ENCODE peak calls at places on chromosome 1, in four cellular contexts. A is fibroblast of lung, P is tibial nerve, N is suprapubic skin. U is an unnamed sample. For H3K36me3 and H3K9me3, the result is how much of the 10 kb centered on the place peaks cover.

GRCh38 chr1:154767315-154768240 is 102.5 kb downstream of the KCNN3 start:
- DNase-seq in P (no peak), A (peak), N (peak), U (peak)

GRCh38 chr1:100643430-100644196 is 75.9 kb upstream of the VCAM1 start:
- DNase-seq in N (no peak), P (no peak), A (peak), U (peak)

GRCh38 chr1:32351859-32352745 is 10.2 kb downstream of the FAM229A start:
- DNase-seq in A (peak), N (no peak), P (peak), U (peak)

GRCh38 chr1:94543003-94543402 is 1.4 kb upstream of the F3 start:
- DNase-seq in A (peak), N (no peak), P (no peak), U (peak)

GRCh38 chr1:241518447-241519307 is 878 bp downstream of the FH start:
- DNase-seq in N (no peak), P (no peak), A (peak), U (peak)

GRCh38 chr1:8194481-8195227 is 123.3 kb upstream of the SLC45A1 start:
- DNase-seq in N (no peak), A (peak), P (no peak), U (peak)

GRCh38 chr1:28437260-28437923 is 67.9 kb downstream of the PHACTR4 start:
- DNase-seq in A (peak), N (no peak), P (no peak), U (peak)

GRCh38 chr1:28871631-28872401 is 42.6 kb upstream of the EPB41 start:
- DNase-seq in P (no peak), A (no peak), N (no peak), U (no peak)

GRCh38 chr1:191176131-191176530 is 698.5 kb upstream of the BRINP3 start:
- DNase-seq in N (no peak), A (no peak), P (no peak), U (no peak)

GRCh38 chr1:20470174-20470573 is 15.8 kb downstream of the CAMK2N1 start:
- DNase-seq in A (no peak), N (no peak), P (no peak), U (no peak)

GRCh38 chr1:108559215-108560142 is at the start of gene EEIG2:
- DNase-seq in A (peak), P (peak), N (peak), U (peak)

GRCh38 chr1:65141918-65142317 is 6.1 kb upstream of the AK4 start:
- DNase-seq in N (no peak), P (no peak), A (no peak), U (no peak)

GRCh38 chr1:214808845-214809460 is 206.0 kb downstream of the CENPF start:
- DNase-seq in A (peak), P (no peak), N (no peak), U (peak)

GRCh38 chr1:242147096-242147976 is 148.4 kb upstream of the MAP1LC3C start:
- DNase-seq in A (peak), N (no peak), P (no peak), U (peak)

GRCh38 chr1:93607814-93608187 is 73.8 kb downstream of the BCAR3 start:
- DNase-seq in P (no peak), N (no peak), A (no peak), U (peak)

GRCh38 chr1:197912739-197913494 is 4.3 kb upstream of the LHX9 start:
- DNase-seq in N (no peak), P (no peak), A (no peak), U (no peak)

GRCh38 chr1:174262747-174263241 is 103.5 kb downstream of the RABGAP1L start:
- DNase-seq in P (peak), N (no peak), A (peak), U (peak)

GRCh38 chr1:167518331-167518700 is at the start of gene CD247:
- DNase-seq in P (no peak), N (no peak), A (no peak), U (no peak)

GRCh38 chr1:153251988-153252387 is 7.5 kb upstream of the LORICRIN start:
- DNase-seq in N (no peak), A (no peak), P (no peak), U (no peak)

GRCh38 chr1:199612976-199613774 is 414.3 kb upstream of the NR5A2 start:
- DNase-seq in N (no peak), A (no peak), P (no peak), U (peak)

GRCh38 chr1:150552692-150553278 is 3.6 kb downstream of the ADAMTSL4 start:
- DNase-seq in A (no peak), P (no peak), N (no peak), U (no peak)

GRCh38 chr1:192657760-192658159 is 21.8 kb downstream of the RGS13 start:
- DNase-seq in P (no peak), A (no peak), N (no peak), U (no peak)

GRCh38 chr1:76433528-76433927 is 359.0 kb downstream of the ST6GALNAC3 start:
- DNase-seq in P (no peak), N (no peak), A (peak), U (peak)

GRCh38 chr1:145837658-145838057 is 7.8 kb upstream of the NUDT17 start:
- DNase-seq in N (no peak), P (no peak), A (no peak), U (no peak)

GRCh38 chr1:169745015-169745861 is 11.4 kb upstream of the SELE start:
- DNase-seq in P (peak), N (no peak), A (no peak), U (peak)

GRCh38 chr1:45340816-45341215 is 576 bp upstream of the MUTYH start:
- DNase-seq in N (no peak), P (no peak), A (peak), U (no peak)

GRCh38 chr1:43835141-43836021 is 98.2 kb upstream of the ARTN start:
- DNase-seq in N (no peak), A (peak), P (no peak), U (peak)

GRCh38 chr1:179921981-179922380 is 32.6 kb upstream of the CEP350 start:
- DNase-seq in P (no peak), N (no peak), A (no peak), U (peak)

GRCh38 chr1:167661527-167662436 is 31.8 kb downstream of the RCSD1 start:
- DNase-seq in A (peak), N (no peak), P (no peak), U (peak)

GRCh38 chr1:228058172-228058980 is 24.1 kb upstream of the ARF1 start:
- DNase-seq in A (no peak), N (peak), P (no peak), U (no peak)

GRCh38 chr1:150551049-150551783 is 2.0 kb downstream of the ADAMTSL4 start:
- DNase-seq in N (no peak), A (no peak), P (no peak), U (no peak)

DNA sequence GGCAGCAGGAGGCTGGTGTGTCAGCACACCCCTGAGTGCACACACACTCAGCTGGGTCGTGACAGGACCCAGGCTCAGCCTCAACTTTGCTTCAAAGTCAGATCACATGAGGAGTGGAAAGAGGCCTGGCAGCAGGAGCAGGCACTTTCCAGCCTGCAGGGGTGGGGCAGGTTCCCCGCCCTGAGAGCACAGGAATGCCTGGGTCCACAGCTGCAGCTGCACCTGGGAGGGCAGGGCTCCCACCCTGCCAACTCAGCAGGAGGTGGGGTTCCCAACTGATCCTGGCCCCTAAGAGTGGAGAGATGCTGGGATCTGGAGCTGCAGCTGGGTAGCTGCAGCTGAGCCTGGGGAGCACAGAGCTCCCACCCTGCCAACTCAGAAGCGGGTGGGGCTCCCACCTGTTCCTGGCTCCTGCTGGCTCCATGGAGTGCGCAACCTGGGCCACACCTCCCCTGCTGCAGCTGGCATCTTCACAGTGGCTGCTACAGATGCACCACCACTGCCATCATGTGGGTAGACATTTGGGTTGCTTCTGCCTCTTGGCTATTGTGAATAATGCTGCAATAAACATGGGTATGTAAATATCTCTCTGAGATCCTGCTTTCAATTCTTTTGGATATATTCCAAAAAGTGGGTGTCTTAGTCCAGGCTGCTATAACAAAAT is 415.4 kb downstream of the TTLL7 start:
- DNase-seq in P (no peak), A (peak), N (no peak), U (no peak)
- TF ChIP-seq CTCF in P (no peak), A (no peak), N (no peak), U (no peak)

GRCh38 chr1:39474810-39475209 is 16.6 kb upstream of the BMP8A start:
- DNase-seq in N (no peak), A (no peak), P (no peak), U (no peak)
- H3K36me3 ChIP-seq in N (half or more), A (under half), P (under half), U (under half)

GRCh38 chr1:152224093-152224492 is at the start of gene HRNR:
- DNase-seq in A (no peak), N (no peak), P (no peak), U (no peak)
- H3K9me3 ChIP-seq in A (under half), N (under half), P (under half), U (under half)

DNA sequence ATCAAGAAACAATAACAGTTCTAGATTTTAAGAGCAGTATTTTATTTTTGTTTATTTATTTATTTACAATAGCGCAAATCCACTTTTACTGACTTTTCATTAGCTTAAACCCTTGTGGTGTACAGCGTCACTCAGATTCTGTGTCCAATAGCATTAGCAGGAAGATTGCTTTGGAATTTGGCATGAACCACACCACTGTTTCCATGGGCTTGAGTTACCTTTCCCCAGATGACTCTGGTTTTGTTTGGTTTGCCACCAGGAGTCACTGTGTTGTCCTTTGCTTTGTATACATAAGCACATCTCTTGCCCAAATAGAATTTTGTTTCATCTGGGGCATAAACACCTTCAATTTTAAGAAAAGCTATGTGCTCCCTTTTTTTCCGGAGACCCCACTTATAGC is 25.9 kb upstream of the SNRPE start:
- DNase-seq in N (no peak), P (no peak), A (no peak), U (no peak)
- TF ChIP-seq CTCF in N (no peak), P (no peak), A (no peak), U (no peak)

GRCh38 chr1:156258859-156259258 is 11.0 kb upstream of the PAQR6 start:
- DNase-seq in A (no peak), P (no peak), N (no peak), U (no peak)
- H3K36me3 ChIP-seq in A (under half), P (under half), N (half or more), U (under half)

DNA sequence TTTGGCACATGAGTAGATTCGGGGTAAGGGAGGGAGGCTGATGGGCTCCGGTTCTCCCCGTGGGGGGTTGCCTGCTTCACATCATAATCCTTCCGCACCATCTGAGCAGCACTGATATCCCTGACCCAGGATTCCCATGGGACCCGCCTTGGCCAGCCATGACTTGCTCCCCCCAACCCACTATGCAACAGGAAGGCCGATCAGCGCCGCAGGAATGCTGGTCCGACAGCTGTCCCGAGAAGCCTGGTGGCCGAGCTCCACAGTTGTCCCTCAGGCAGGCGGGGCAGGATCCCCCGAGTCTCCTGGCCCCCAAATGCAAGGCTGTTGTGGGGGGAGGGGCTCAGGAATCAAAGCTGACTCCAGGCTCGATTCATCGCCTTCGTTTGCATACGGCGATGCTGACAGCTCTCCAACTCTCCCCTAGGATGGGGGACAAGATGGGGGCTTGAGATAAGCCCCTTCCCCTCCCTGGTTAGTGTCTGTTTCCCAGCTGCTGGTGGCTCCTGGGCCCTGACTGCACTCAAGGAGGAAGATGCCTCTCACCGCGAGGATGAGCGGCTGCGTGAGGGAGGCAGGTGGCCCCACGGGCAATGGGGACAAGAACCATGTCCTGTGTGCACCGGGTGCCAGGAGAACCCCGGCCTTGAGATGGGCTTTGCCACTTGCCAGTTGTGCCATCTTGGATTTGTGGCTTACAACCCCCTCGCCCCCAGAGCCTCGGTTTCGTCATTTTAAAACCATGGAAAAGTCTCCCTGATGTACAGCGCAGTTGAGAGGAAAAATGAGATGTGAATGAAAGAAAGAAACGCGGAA is 9.4 kb downstream of the DRAXIN start:
- DNase-seq in A (no peak), N (no peak), P (no peak), U (no peak)
- H3K9me3 ChIP-seq in A (under half), N (under half), P (under half), U (under half)

DNA sequence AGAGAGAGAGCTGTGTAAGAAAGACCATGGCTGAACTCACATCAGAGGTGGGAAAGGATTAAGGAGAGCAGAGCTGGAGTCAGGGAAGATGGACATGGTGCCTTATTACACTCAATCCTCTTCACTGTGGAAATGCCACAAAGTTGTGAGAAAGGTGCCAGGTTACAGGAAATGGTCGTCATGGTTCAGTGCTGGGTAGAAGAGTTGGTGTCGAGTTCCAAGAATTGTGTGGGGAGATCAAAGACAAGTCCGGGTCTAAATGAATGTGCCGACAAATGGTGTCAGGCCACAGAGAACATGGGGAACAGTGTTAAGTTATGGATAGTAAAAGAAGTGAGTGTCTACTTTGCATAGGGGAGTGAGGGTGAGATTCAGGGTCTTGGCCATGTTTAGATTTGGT is 40.9 kb downstream of the LAMC2 start:
- DNase-seq in P (no peak), N (no peak), A (no peak), U (no peak)
- TF ChIP-seq CTCF in P (no peak), N (no peak), A (no peak), U (no peak)

GRCh38 chr1:46344481-46344880 is 3.9 kb downstream of the NSUN4 start:
- DNase-seq in A (no peak), N (peak), P (no peak), U (no peak)
- H3K36me3 ChIP-seq in A (under half), N (half or more), P (under half), U (under half)